ENCODE peak calls at places on chromosomes 16 and 17, in six cellular contexts. R is heart left ventricle; W is tibial nerve; U is endodermal cell; A is CD8-positive, alpha-beta T cell; L is body of pancreas. Q is an unnamed sample.

GRCh38 chr16:7422489-7422888 is 89.8 kb downstream of the RBFOX1 start:
- DNase-seq in R (no peak), W (no peak), U (no peak), A (no peak), L (no peak), Q (no peak)

GRCh38 chr17:62109378-62109902 is 44.4 kb upstream of the MED13 start:
- DNase-seq in R (no peak), W (no peak), U (peak; percentile 97), A (peak; percentile 5), L (peak; percentile 87), Q (no peak)

GRCh38 chr17:18362509-18363020 is 785 bp downstream of the SHMT1 start:
- DNase-seq in R (peak; percentile 76), W (peak; percentile 79), U (peak; percentile 76), A (no peak), L (peak; percentile 78), Q (peak; percentile 72)

GRCh38 chr17:38421224-38421841 is 6.9 kb upstream of the ARHGAP23 start:
- DNase-seq in R (no peak), W (no peak), U (peak; percentile 74), A (no peak), L (no peak), Q (no peak)

GRCh38 chr17:37756060-37756459 is 11.2 kb upstream of the HNF1B start:
- DNase-seq in R (no peak), W (no peak), U (no peak), A (no peak), L (no peak), Q (no peak)

GRCh38 chr17:81683208-81683583 is 401 bp downstream of the ARL16 start:
- DNase-seq in R (no peak), W (no peak), U (no peak), A (no peak), L (peak; percentile 20), Q (no peak)

GRCh38 chr17:66654341-66654740 is 180.6 kb upstream of the CACNG5 start:
- DNase-seq in R (no peak), W (peak; percentile 39), U (no peak), A (no peak), L (no peak), Q (no peak)

GRCh38 chr17:49814781-49815496 is 26.5 kb downstream of the KAT7 start:
- DNase-seq in R (no peak), W (no peak), U (no peak), A (no peak), L (no peak), Q (no peak)

GRCh38 chr16:3838600-3839401 is 41.7 kb downstream of the CREBBP start:
- DNase-seq in R (no peak), W (no peak), U (no peak), A (no peak), L (no peak), Q (no peak)

GRCh38 chr16:51880776-51881175 is 666.2 kb downstream of the TOX3 start:
- DNase-seq in R (no peak), W (no peak), U (no peak), A (no peak), L (no peak), Q (no peak)

GRCh38 chr17:45241315-45242011 is 19.8 kb downstream of the FMNL1 start:
- DNase-seq in R (no peak), W (no peak), U (peak; percentile 88), A (no peak), L (peak; percentile 63), Q (no peak)

GRCh38 chr17:50206604-50207293 is 5.3 kb upstream of the COL1A1 start:
- DNase-seq in R (no peak), W (no peak), U (peak; percentile 94), A (no peak), L (no peak), Q (no peak)

GRCh38 chr17:72388765-72389473 is 268.1 kb downstream of the SOX9 start:
- DNase-seq in R (no peak), W (no peak), U (peak; percentile 67), A (no peak), L (no peak), Q (no peak)

GRCh38 chr17:67157732-67158639 is 87.0 kb downstream of the HELZ start:
- DNase-seq in R (no peak), W (no peak), U (no peak), A (no peak), L (no peak), Q (no peak)

GRCh38 chr17:68437979-68438877 is 19.1 kb downstream of the WIPI1 start:
- DNase-seq in R (no peak), W (no peak), U (peak; percentile 76), A (no peak), L (peak; percentile 65), Q (peak; percentile 25)

GRCh38 chr17:48002208-48002919 is 31.5 kb downstream of the CDK5RAP3 start:
- DNase-seq in R (no peak), W (no peak), U (no peak), A (no peak), L (no peak), Q (no peak)

GRCh38 chr16:46733319-46733830 is 14.8 kb downstream of the MYLK3 start:
- DNase-seq in R (no peak), W (no peak), U (no peak), A (no peak), L (no peak), Q (no peak)

GRCh38 chr16:78184554-78185183 is 85.2 kb downstream of the WWOX start:
- DNase-seq in R (no peak), W (no peak), U (no peak), A (no peak), L (no peak), Q (no peak)

GRCh38 chr17:73323622-73324455 is 12.0 kb upstream of the CDC42EP4 start:
- DNase-seq in R (no peak), W (peak; percentile 60), U (peak; percentile 62), A (no peak), L (no peak), Q (peak; percentile 62)

GRCh38 chr16:1351582-1352362 is at the start of the genes GNPTG and TSR3:
- DNase-seq in R (peak; percentile 95), W (peak; percentile 64), U (peak; percentile 90), A (peak; percentile 68), L (peak; percentile 84), Q (peak; percentile 78)

GRCh38 chr16:318628-319027 is 33.9 kb downstream of the AXIN1 start:
- DNase-seq in R (no peak), W (no peak), U (peak; percentile 93), A (no peak), L (no peak), Q (no peak)

GRCh38 chr17:68182016-68182315 is 65.9 kb upstream of the AMZ2 start:
- DNase-seq in R (no peak), W (no peak), U (no peak), A (no peak), L (no peak), Q (no peak)

GRCh38 chr16:30953511-30954124 is 3.9 kb upstream of the SETD1A start:
- DNase-seq in R (peak; percentile 72), W (peak; percentile 29), U (peak; percentile 95), A (peak; percentile 27), L (peak; percentile 67), Q (peak; percentile 54)

DNA sequence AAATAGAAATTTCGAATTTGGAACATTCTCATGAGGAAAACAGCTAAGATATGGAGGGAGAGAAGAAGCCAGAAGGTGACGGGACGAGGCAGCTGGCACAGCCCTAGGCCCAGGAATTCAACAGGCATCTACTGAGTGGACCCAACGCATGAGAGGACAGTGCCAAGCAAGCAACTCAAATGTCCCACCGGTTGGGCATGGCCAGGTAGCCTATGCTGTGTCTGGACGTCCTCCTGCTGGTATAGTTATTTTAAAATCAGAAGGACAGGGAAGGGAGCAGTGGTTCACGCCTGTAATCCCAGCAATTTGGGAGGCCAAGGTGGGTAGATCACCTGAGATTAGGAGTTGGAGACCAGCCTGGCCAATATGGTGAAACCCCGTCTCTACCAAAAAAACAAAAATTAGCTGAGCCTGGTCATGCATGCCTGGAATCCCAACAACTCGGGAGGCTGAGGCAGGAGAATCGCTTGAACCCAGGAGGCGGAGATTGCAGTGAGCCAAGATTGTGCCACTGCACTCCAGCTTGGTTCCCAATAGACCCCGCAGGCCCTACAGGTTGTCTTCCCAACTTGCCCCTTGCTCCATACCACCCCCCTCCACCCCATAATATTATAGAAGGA is 2.0 kb downstream of the GH1 start:
- DNase-seq in R (no peak), W (no peak), U (no peak), A (no peak), L (no peak), Q (no peak)
- H3K4me1 ChIP-seq in R (peaks cover 6% of the 10 kb centered on the region), W (no peaks in the 10 kb centered on the region), U (no peaks in the 10 kb centered on the region), A (no peaks in the 10 kb centered on the region), L (no peaks in the 10 kb centered on the region), Q (peaks cover 3% of the 10 kb centered on the region)

GRCh38 chr16:20866161-20866772 is 33.9 kb downstream of the DCUN1D3 start:
- DNase-seq in R (peak; percentile 68), W (no peak), U (peak; percentile 60), A (no peak), L (peak; percentile 39), Q (no peak)
- H3K4me1 ChIP-seq in R (peaks cover 78% of the 10 kb centered on the region), W (peaks cover 54% of the 10 kb centered on the region), U (peaks cover 16% of the 10 kb centered on the region), A (no peaks in the 10 kb centered on the region), L (peaks cover 55% of the 10 kb centered on the region), Q (peaks cover 57% of the 10 kb centered on the region)

GRCh38 chr17:65102788-65103187 is 34.4 kb upstream of the RGS9 start:
- DNase-seq in R (no peak), W (no peak), U (no peak), A (no peak), L (no peak), Q (no peak)

GRCh38 chr17:65104541-65104940 is 32.6 kb upstream of the RGS9 start:
- DNase-seq in R (no peak), W (no peak), U (no peak), A (no peak), L (no peak), Q (no peak)

GRCh38 chr17:65104973-65105372 is 32.2 kb upstream of the RGS9 start:
- DNase-seq in R (no peak), W (no peak), U (no peak), A (no peak), L (no peak), Q (no peak)

GRCh38 chr17:65103431-65103830 is 33.7 kb upstream of the RGS9 start:
- DNase-seq in R (no peak), W (no peak), U (no peak), A (no peak), L (no peak), Q (no peak)

GRCh38 chr17:65103896-65104295 is 33.3 kb upstream of the RGS9 start:
- DNase-seq in R (no peak), W (no peak), U (no peak), A (no peak), L (no peak), Q (no peak)
- H3K4me1 ChIP-seq in R (peaks cover 37% of the 10 kb centered on the region), W (peaks cover 24% of the 10 kb centered on the region), U (no peaks in the 10 kb centered on the region), A (peaks cover 11% of the 10 kb centered on the region), L (peaks cover 34% of the 10 kb centered on the region), Q (peaks cover 31% of the 10 kb centered on the region)

DNA sequence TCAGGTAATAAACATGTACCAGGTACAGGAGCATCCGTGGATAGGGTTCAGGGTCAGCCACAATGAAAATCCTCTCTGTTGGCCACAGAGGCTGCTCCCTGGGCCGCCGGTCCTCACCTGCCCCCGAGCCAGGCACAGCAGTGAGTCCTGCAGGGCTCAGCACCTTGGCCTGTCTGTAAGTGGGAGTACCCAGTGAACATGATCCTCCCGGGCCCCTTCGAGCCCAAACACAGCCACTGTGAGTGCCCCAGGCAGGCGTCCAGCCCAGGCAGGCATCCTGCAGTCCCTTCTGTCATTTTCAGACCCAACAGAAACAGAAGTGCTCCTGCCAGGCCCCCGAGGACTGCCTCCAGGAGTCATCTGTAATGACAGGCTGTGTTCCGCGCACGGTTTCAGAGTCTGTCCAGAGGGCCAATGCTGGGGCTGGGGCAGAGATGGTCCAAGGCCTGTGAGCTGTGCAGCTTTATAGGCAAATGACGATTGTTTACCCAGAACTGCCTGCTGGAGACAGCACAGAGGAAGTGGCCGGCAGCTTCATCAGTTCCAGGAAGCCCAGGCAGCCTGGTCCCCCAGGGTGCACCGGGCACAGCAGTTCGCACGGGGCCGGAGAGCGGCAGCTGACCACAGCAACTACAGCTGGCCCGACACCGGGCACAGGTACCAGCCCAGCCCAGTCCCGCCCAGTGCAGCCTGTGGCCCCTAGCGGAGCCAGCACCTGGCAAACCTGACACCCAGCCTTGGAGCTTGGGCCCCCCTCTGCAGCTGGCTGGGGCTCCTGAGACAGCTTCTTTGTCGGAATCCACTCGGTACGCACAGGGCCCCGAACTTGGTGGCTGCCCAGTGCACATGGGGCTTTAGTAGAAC is 13.2 kb downstream of the SLC7A5 start:
- DNase-seq in R (peak; percentile 86), W (peak; percentile 34), U (no peak), A (no peak), L (peak; percentile 60), Q (peak; percentile 66)
- H3K4me1 ChIP-seq in R (peaks cover 28% of the 10 kb centered on the region), W (peaks cover 33% of the 10 kb centered on the region), U (peaks cover 48% of the 10 kb centered on the region), A (peaks cover 39% of the 10 kb centered on the region), L (peaks cover 23% of the 10 kb centered on the region), Q (peaks cover 79% of the 10 kb centered on the region)